ENCODE peak calls at places on chromosomes 16 and 17, in six cellular contexts. One of them, this sample, is unnamed.

GRCh38 chr16:29806096-29806579 is at the start of gene MAZ:
- DNase-seq in endothelial cell of umbilical vein: no peak
- DNase-seq in A549: no peak
- DNase-seq in GM12878: no peak
- DNase-seq in HepG2: no peak
- DNase-seq in K562: peak
- DNase-seq in this sample: no peak

GRCh38 chr17:63279498-63280230 is 166.4 kb downstream of the CYB561 start:
- DNase-seq in A549: no peak
- DNase-seq in K562: no peak
- DNase-seq in HepG2: no peak
- DNase-seq in endothelial cell of umbilical vein: peak
- DNase-seq in GM12878: no peak
- DNase-seq in this sample: no peak

GRCh38 chr16:749010-749409 is 8.2 kb upstream of the CIAO3 start:
- DNase-seq in GM12878: no peak
- DNase-seq in A549: no peak
- DNase-seq in endothelial cell of umbilical vein: no peak
- DNase-seq in HepG2: no peak
- DNase-seq in K562: no peak
- DNase-seq in this sample: no peak

GRCh38 chr16:19153876-19154275 is 14.2 kb upstream of the SYT17 start:
- DNase-seq in K562: peak
- DNase-seq in endothelial cell of umbilical vein: no peak
- DNase-seq in A549: peak
- DNase-seq in HepG2: no peak
- DNase-seq in GM12878: no peak
- DNase-seq in this sample: peak

GRCh38 chr17:39132192-39132600 is 19.2 kb downstream of the PLXDC1 start:
- DNase-seq in endothelial cell of umbilical vein: no peak
- DNase-seq in GM12878: no peak
- DNase-seq in K562: peak
- DNase-seq in A549: no peak
- DNase-seq in HepG2: no peak
- DNase-seq in this sample: no peak

GRCh38 chr16:68421076-68421475 is 27.2 kb downstream of the SMPD3 start:
- DNase-seq in GM12878: no peak
- DNase-seq in A549: no peak
- DNase-seq in endothelial cell of umbilical vein: no peak
- DNase-seq in HepG2: no peak
- DNase-seq in K562: no peak
- DNase-seq in this sample: no peak

GRCh38 chr17:17381438-17382059 is 78.4 kb downstream of the NT5M start:
- DNase-seq in endothelial cell of umbilical vein: no peak
- DNase-seq in K562: no peak
- DNase-seq in GM12878: no peak
- DNase-seq in HepG2: peak
- DNase-seq in A549: no peak
- DNase-seq in this sample: no peak

GRCh38 chr16:69762843-69763556 is 868 bp downstream of the WWP2 start:
- DNase-seq in GM12878: no peak
- DNase-seq in HepG2: peak
- DNase-seq in K562: no peak
- DNase-seq in A549: no peak
- DNase-seq in endothelial cell of umbilical vein: peak
- DNase-seq in this sample: peak

GRCh38 chr16:19115148-19116021 is 1.6 kb downstream of the ITPRIPL2 start:
- DNase-seq in GM12878: no peak
- DNase-seq in A549: no peak
- DNase-seq in HepG2: no peak
- DNase-seq in endothelial cell of umbilical vein: no peak
- DNase-seq in K562: no peak
- DNase-seq in this sample: no peak

GRCh38 chr16:11989238-11990160 is 13.0 kb downstream of the SNX29 start:
- DNase-seq in A549: no peak
- DNase-seq in HepG2: no peak
- DNase-seq in GM12878: no peak
- DNase-seq in endothelial cell of umbilical vein: no peak
- DNase-seq in K562: no peak
- DNase-seq in this sample: peak

GRCh38 chr16:11990672-11991390 is 14.3 kb downstream of the SNX29 start:
- DNase-seq in K562: no peak
- DNase-seq in GM12878: no peak
- DNase-seq in HepG2: no peak
- DNase-seq in A549: no peak
- DNase-seq in endothelial cell of umbilical vein: no peak
- DNase-seq in this sample: no peak

GRCh38 chr16:11994187-11995119 is 17.9 kb downstream of the SNX29 start:
- DNase-seq in HepG2: peak
- DNase-seq in endothelial cell of umbilical vein: peak
- DNase-seq in GM12878: no peak
- DNase-seq in K562: no peak
- DNase-seq in A549: no peak
- DNase-seq in this sample: peak

GRCh38 chr16:11992594-11993524 is 16.3 kb downstream of the SNX29 start:
- DNase-seq in K562: no peak
- DNase-seq in A549: no peak
- DNase-seq in endothelial cell of umbilical vein: no peak
- DNase-seq in HepG2: no peak
- DNase-seq in GM12878: no peak
- DNase-seq in this sample: no peak

DNA sequence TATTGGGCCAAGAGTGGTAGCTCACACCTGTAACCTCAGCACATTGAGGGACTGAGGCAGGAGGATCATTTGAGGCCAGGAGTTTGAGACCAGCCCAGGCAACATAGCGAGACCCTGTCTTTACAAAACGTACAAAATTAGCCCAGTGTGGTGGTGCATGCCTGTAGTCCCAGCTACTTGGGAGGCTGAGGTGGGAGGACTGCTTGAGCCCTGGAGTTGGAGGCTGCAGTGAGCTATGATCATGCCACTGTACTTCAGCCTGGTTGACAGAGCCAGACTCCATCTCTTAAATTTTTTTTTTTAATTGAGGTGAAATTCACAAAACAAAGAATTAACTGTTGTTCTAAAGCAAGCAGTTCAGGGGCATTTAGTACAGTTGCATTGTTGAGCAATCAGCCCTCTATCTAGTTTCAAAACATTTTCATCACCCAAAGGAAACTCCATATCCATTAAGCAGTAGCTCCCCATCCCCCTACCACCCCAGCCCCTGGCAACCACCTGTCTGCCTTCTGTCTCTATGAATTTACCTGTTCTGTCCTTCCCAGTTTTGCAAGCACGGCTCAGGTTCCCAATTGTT is 15.6 kb downstream of the SNX29 start:
- DNase-seq in endothelial cell of umbilical vein: no peak
- DNase-seq in A549: no peak
- DNase-seq in GM12878: no peak
- DNase-seq in K562: no peak
- DNase-seq in HepG2: peak
- DNase-seq in this sample: peak
- TF ChIP-seq POLR2A in endothelial cell of umbilical vein: no peak
- TF ChIP-seq POLR2A in A549: no peak
- TF ChIP-seq POLR2A in GM12878: no peak
- TF ChIP-seq POLR2A in K562: no peak
- TF ChIP-seq POLR2A in HepG2: no peak
- TF ChIP-seq POLR2A in this sample: no peak

GRCh38 chr17:42608692-42609181 is 437 bp downstream of the RETREG3 start:
- DNase-seq in endothelial cell of umbilical vein: no peak
- DNase-seq in A549: no peak
- DNase-seq in K562: no peak
- DNase-seq in HepG2: no peak
- DNase-seq in GM12878: no peak
- DNase-seq in this sample: peak
- TF ChIP-seq MYC in endothelial cell of umbilical vein: no peak
- TF ChIP-seq MYC in A549: no peak
- TF ChIP-seq MYC in K562: no peak
- TF ChIP-seq MYC in HepG2: no peak
- TF ChIP-seq MYC in GM12878: no peak
- TF ChIP-seq MYC in this sample: no peak

DNA sequence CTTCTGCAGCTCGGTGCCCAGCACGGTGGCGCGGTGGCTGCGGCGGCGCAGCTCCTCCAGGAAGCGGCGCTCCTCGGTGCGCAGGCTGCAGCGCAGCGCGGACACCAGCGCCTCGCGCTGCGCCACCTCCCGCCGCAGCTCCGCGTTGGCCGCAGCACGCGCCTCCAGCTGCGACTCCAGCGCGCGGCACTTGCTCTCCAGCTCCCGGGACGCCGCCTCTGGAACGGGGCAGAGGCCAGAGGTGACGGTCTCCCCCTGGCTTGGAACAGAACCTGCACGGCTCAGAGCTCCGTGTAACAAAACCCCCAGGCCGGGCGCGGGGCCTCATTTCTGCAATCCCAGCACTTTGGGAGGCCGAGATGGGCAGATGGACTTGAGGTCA is 13.2 kb upstream of the CLUH start:
- DNase-seq in endothelial cell of umbilical vein: peak
- DNase-seq in HepG2: no peak
- DNase-seq in K562: peak
- DNase-seq in GM12878: no peak
- DNase-seq in A549: peak
- DNase-seq in this sample: peak
- TF ChIP-seq MAX in endothelial cell of umbilical vein: no peak
- TF ChIP-seq MAX in HepG2: peak
- TF ChIP-seq MAX in K562: peak
- TF ChIP-seq MAX in GM12878: no peak
- TF ChIP-seq MAX in A549: peak
- TF ChIP-seq MAX in this sample: no peak

DNA sequence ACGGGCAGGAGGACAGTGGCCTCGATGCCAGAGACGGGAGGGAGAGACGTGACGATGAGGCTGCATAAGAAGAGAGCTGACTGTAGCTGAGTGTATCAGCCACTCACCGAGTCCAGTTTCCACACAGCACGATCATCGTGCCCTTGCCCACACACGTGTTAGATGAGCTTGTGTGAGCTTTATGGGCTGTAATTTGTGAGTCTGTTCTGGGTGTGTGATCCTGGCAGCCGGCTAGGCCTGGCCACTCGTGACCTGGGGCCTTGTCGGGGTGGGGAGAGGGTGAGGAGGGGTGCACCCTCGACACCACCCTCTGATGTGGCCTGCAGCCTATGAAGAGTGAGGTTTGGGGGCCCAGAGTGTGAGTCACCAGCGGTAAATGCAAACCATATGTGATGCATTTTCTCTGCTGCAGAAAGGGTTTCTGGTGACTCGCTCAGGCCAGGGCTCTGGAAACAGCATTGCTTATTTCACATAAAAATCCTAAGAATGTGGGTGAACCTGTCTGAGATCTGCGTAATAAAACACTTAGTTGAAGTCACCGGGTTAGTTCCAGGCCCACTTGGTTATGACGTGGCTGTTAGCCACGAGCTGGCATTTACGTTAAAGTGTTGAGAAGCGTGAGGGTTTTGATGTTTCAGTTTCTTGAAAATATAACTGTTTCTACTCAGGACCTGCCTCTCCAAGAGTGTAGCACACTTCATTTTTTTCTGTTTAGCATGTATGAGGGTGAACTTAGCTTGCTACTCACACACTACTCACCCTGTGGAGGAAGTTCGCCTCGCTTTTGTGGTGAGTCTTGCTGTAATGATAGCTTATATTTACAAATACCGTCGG is 4.2 kb downstream of the METRNL start:
- DNase-seq in HepG2: no peak
- DNase-seq in endothelial cell of umbilical vein: peak
- DNase-seq in GM12878: no peak
- DNase-seq in A549: peak
- DNase-seq in K562: no peak
- DNase-seq in this sample: peak
- TF ChIP-seq POLR2A in HepG2: no peak
- TF ChIP-seq POLR2A in endothelial cell of umbilical vein: no peak
- TF ChIP-seq POLR2A in GM12878: no peak
- TF ChIP-seq POLR2A in A549: no peak
- TF ChIP-seq POLR2A in K562: no peak
- TF ChIP-seq POLR2A in this sample: no peak

DNA sequence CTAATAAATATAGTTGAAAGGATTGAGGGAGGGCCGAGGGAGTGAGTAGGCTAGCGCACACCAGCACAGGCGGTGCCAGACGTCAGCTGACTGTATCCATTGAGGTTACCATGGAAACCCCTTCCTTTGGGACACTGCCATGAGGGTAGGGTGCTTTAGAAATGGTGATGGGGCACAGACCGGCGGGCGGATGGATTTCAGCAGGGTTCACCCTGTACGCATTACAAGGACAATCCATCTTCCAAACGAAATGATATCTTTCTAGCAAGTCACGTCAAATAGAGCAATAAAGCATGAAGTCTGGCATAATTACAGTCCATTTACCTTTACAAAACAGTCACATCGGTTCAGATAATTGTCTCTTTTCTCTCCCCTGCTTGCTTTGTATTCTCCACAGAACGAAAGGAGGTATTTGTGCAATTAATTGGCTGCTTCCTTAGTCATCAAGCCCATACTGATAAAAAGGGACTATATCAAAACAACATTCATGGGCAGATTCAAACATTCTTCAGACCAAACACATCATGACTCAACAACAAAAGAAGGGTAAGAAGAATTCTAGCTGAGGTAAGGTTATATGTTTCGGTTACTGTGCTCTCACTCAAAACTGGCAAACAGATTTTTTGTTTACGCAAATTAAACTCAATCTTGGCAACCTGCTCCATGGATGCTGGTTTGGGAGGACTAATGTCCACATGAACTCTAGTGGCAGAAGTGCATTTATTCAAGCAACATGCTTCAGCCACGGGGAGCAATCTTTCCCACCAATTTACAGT is 140.6 kb downstream of the CDK5R1 start:
- DNase-seq in HepG2: no peak
- DNase-seq in GM12878: no peak
- DNase-seq in A549: no peak
- DNase-seq in K562: no peak
- DNase-seq in endothelial cell of umbilical vein: no peak
- DNase-seq in this sample: no peak
- TF ChIP-seq MYC in HepG2: no peak
- TF ChIP-seq MYC in GM12878: no peak
- TF ChIP-seq MYC in A549: no peak
- TF ChIP-seq MYC in K562: no peak
- TF ChIP-seq MYC in endothelial cell of umbilical vein: no peak
- TF ChIP-seq MYC in this sample: no peak

GRCh38 chr17:79188048-79188447 is 113.4 kb downstream of the ENGASE start:
- DNase-seq in HepG2: no peak
- DNase-seq in A549: peak
- DNase-seq in endothelial cell of umbilical vein: no peak
- DNase-seq in GM12878: no peak
- DNase-seq in K562: peak
- DNase-seq in this sample: peak
- TF ChIP-seq MAX in HepG2: no peak
- TF ChIP-seq MAX in A549: no peak
- TF ChIP-seq MAX in endothelial cell of umbilical vein: no peak
- TF ChIP-seq MAX in GM12878: no peak
- TF ChIP-seq MAX in K562: no peak
- TF ChIP-seq MAX in this sample: no peak

This sample was measured in NB4.